ENCODE peak calls at places on chromosome 16, in four cellular contexts. One of them, this sample, is unnamed.

GRCh38 chr16:19304670-19305240 is 19.2 kb downstream of the CLEC19A start:
- DNase-seq in cardiac muscle cell: no peak
- DNase-seq in cardiac fibroblast: no peak
- DNase-seq in kidney epithelial cell: no peak
- DNase-seq in this sample: no peak

GRCh38 chr16:70570967-70571570 is 47.5 kb downstream of the SF3B3 start:
- DNase-seq in cardiac muscle cell: no peak
- DNase-seq in cardiac fibroblast: no peak
- DNase-seq in kidney epithelial cell: no peak
- DNase-seq in this sample: no peak

GRCh38 chr16:71628810-71629209 is 2.8 kb downstream of the MARVELD3 start:
- DNase-seq in cardiac muscle cell: no peak
- DNase-seq in cardiac fibroblast: peak
- DNase-seq in kidney epithelial cell: no peak
- DNase-seq in this sample: peak

GRCh38 chr16:89827383-89828198 is 684 bp upstream of the SPIRE2 start:
- DNase-seq in cardiac muscle cell: peak
- DNase-seq in cardiac fibroblast: peak
- DNase-seq in kidney epithelial cell: no peak
- DNase-seq in this sample: peak

GRCh38 chr16:10088380-10088793 is 93.8 kb downstream of the GRIN2A start:
- DNase-seq in cardiac muscle cell: peak
- DNase-seq in cardiac fibroblast: no peak
- DNase-seq in kidney epithelial cell: no peak
- DNase-seq in this sample: no peak

GRCh38 chr16:54957403-54957802 is 26.7 kb downstream of the IRX5 start:
- DNase-seq in cardiac muscle cell: peak
- DNase-seq in cardiac fibroblast: peak
- DNase-seq in kidney epithelial cell: no peak
- DNase-seq in this sample: peak

GRCh38 chr16:89721644-89722391 is 481 bp downstream of the ZNF276 start:
- DNase-seq in cardiac muscle cell: peak
- DNase-seq in cardiac fibroblast: peak
- DNase-seq in kidney epithelial cell: no peak
- DNase-seq in this sample: peak

GRCh38 chr16:11408261-11408660 is 63.0 kb downstream of the RMI2 start:
- DNase-seq in cardiac muscle cell: no peak
- DNase-seq in cardiac fibroblast: no peak
- DNase-seq in kidney epithelial cell: no peak
- DNase-seq in this sample: no peak

GRCh38 chr16:69772560-69773254 is 10.6 kb downstream of the WWP2 start:
- DNase-seq in cardiac muscle cell: no peak
- DNase-seq in cardiac fibroblast: peak
- DNase-seq in kidney epithelial cell: no peak
- DNase-seq in this sample: no peak

GRCh38 chr16:12793120-12793889 is 10.4 kb downstream of the CPPED1 start:
- DNase-seq in cardiac muscle cell: no peak
- DNase-seq in cardiac fibroblast: no peak
- DNase-seq in kidney epithelial cell: no peak
- DNase-seq in this sample: no peak

GRCh38 chr16:3256146-3256875 is at the start of gene MEFV:
- DNase-seq in cardiac muscle cell: no peak
- DNase-seq in cardiac fibroblast: peak
- DNase-seq in kidney epithelial cell: no peak
- DNase-seq in this sample: no peak

GRCh38 chr16:67936876-67937605 is 391 bp upstream of the PSMB10 start:
- DNase-seq in cardiac muscle cell: no peak
- DNase-seq in cardiac fibroblast: no peak
- DNase-seq in kidney epithelial cell: no peak
- DNase-seq in this sample: peak

GRCh38 chr16:29775742-29776408 is 2.2 kb upstream of the ZG16 start:
- DNase-seq in cardiac muscle cell: no peak
- DNase-seq in cardiac fibroblast: peak
- DNase-seq in kidney epithelial cell: peak
- DNase-seq in this sample: no peak

GRCh38 chr16:57424599-57424998 is 20.0 kb downstream of the CCL17 start:
- DNase-seq in cardiac muscle cell: no peak
- DNase-seq in cardiac fibroblast: no peak
- DNase-seq in kidney epithelial cell: no peak
- DNase-seq in this sample: no peak

GRCh38 chr16:1642148-1642547 is 30.0 kb downstream of the CRAMP1 start:
- DNase-seq in cardiac muscle cell: no peak
- DNase-seq in cardiac fibroblast: no peak
- DNase-seq in kidney epithelial cell: no peak
- DNase-seq in this sample: no peak

GRCh38 chr16:59699786-59700185 is 965.7 kb upstream of the GOT2 start:
- DNase-seq in cardiac muscle cell: no peak
- DNase-seq in cardiac fibroblast: no peak
- DNase-seq in kidney epithelial cell: no peak
- DNase-seq in this sample: no peak

GRCh38 chr16:30335598-30336474 is 19.3 kb downstream of the CD2BP2 start:
- DNase-seq in cardiac muscle cell: no peak
- DNase-seq in cardiac fibroblast: peak
- DNase-seq in kidney epithelial cell: peak
- DNase-seq in this sample: no peak

GRCh38 chr16:1772362-1772907 is at the start of gene EME2:
- DNase-seq in cardiac muscle cell: no peak
- DNase-seq in cardiac fibroblast: no peak
- DNase-seq in kidney epithelial cell: no peak
- DNase-seq in this sample: no peak

GRCh38 chr16:58495861-58496331 is 4.0 kb upstream of the NDRG4 start:
- DNase-seq in cardiac muscle cell: no peak
- DNase-seq in cardiac fibroblast: no peak
- DNase-seq in kidney epithelial cell: no peak
- DNase-seq in this sample: no peak

GRCh38 chr16:57372372-57373116 is at the start of gene CX3CL1:
- DNase-seq in cardiac muscle cell: peak
- DNase-seq in cardiac fibroblast: peak
- DNase-seq in kidney epithelial cell: peak
- DNase-seq in this sample: peak

GRCh38 chr16:77920984-77921383 is 101.4 kb upstream of the CLEC3A start:
- DNase-seq in cardiac muscle cell: no peak
- DNase-seq in cardiac fibroblast: no peak
- DNase-seq in kidney epithelial cell: no peak
- DNase-seq in this sample: no peak

GRCh38 chr16:87437911-87438610 is 45.9 kb downstream of the MAP1LC3B start:
- DNase-seq in cardiac muscle cell: no peak
- DNase-seq in cardiac fibroblast: no peak
- DNase-seq in kidney epithelial cell: no peak
- DNase-seq in this sample: no peak
- TF ChIP-seq CTCF in cardiac muscle cell: no peak
- TF ChIP-seq CTCF in cardiac fibroblast: no peak
- TF ChIP-seq CTCF in kidney epithelial cell: no peak
- TF ChIP-seq CTCF in this sample: peak

GRCh38 chr16:27326738-27327585 is 13.2 kb downstream of the IL4R start:
- DNase-seq in cardiac muscle cell: peak
- DNase-seq in cardiac fibroblast: peak
- DNase-seq in kidney epithelial cell: peak
- DNase-seq in this sample: peak
- TF ChIP-seq CTCF in cardiac muscle cell: peak
- TF ChIP-seq CTCF in cardiac fibroblast: no peak
- TF ChIP-seq CTCF in kidney epithelial cell: peak
- TF ChIP-seq CTCF in this sample: no peak

DNA sequence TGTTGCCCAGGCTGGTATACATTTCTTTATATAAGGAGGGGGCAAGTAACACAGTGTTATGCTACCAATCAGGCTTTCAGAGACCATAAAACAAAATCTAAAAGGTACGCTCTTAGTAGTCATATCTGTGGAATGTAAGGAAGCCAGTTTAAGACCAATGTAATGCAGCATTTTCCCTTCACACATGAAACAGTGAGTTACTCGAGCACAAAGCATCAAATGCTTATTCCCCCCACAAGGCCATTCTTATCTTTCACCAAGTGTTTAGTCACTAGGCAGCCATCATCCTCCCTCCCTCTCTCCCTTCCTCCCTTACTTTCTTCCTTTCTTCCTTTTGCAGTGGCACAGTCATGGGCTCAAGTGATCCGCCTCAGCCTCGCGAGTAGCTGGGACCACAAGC is 12.8 kb downstream of the HMOX2 start:
- DNase-seq in cardiac muscle cell: no peak
- DNase-seq in cardiac fibroblast: peak
- DNase-seq in kidney epithelial cell: peak
- DNase-seq in this sample: no peak
- TF ChIP-seq CTCF in cardiac muscle cell: no peak
- TF ChIP-seq CTCF in cardiac fibroblast: no peak
- TF ChIP-seq CTCF in kidney epithelial cell: no peak
- TF ChIP-seq CTCF in this sample: no peak

GRCh38 chr16:74767749-74768148 is 6.9 kb downstream of the FA2H start:
- DNase-seq in cardiac muscle cell: no peak
- DNase-seq in cardiac fibroblast: no peak
- DNase-seq in kidney epithelial cell: no peak
- DNase-seq in this sample: no peak

GRCh38 chr16:74770826-74771526 is 3.6 kb downstream of the FA2H start:
- DNase-seq in cardiac muscle cell: no peak
- DNase-seq in cardiac fibroblast: no peak
- DNase-seq in kidney epithelial cell: no peak
- DNase-seq in this sample: no peak

GRCh38 chr16:74768239-74768638 is 6.4 kb downstream of the FA2H start:
- DNase-seq in cardiac muscle cell: no peak
- DNase-seq in cardiac fibroblast: no peak
- DNase-seq in kidney epithelial cell: no peak
- DNase-seq in this sample: no peak

GRCh38 chr16:74769791-74770190 is 4.8 kb downstream of the FA2H start:
- DNase-seq in cardiac muscle cell: no peak
- DNase-seq in cardiac fibroblast: no peak
- DNase-seq in kidney epithelial cell: no peak
- DNase-seq in this sample: no peak

GRCh38 chr16:74766729-74767128 is 7.9 kb downstream of the FA2H start:
- DNase-seq in cardiac muscle cell: no peak
- DNase-seq in cardiac fibroblast: no peak
- DNase-seq in kidney epithelial cell: no peak
- DNase-seq in this sample: no peak
- TF ChIP-seq CTCF in cardiac muscle cell: no peak
- TF ChIP-seq CTCF in cardiac fibroblast: no peak
- TF ChIP-seq CTCF in kidney epithelial cell: no peak
- TF ChIP-seq CTCF in this sample: peak

DNA sequence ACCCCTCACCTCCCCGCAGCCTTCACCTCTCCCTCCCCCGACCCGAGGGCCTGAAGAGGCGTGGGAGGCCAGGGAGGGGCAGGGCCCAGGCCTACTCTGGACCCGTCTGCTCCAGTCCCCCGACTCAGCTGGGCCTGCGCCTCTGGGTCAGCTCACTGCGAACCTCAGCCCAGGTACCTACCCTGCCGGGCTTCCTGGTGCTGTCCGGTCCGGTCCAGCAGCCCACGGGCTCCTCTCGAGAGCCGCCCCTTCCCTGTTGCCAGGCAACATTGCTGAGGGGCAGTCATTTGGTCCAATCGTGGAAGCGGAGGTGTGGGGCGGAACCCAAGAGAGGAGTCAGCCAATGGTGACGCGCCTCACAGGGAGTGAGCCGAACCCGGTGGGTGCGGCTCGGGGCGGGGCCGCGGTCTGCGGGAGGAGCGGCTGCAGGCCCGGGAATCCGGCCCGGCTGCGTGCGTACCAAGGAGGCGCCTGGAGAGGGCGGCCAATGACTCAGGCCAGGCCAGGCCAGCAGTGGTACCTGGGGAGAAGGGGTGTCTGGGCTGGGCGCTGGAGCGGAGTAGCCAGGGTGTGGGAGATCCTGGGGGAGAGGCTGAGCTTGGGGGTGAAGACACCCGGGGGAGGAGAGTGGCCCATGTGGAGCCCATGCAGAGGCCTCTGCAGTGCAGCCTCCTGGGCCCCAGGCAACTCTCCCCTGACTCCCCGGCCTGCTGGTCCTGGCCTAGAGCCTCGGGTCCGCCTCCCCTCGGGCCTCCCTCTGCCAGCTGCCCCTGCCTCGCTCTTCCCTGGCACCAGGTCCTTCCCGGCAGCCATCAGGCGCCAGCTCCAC is at the start of gene MEAK7:
- DNase-seq in cardiac muscle cell: peak
- DNase-seq in cardiac fibroblast: peak
- DNase-seq in kidney epithelial cell: peak
- DNase-seq in this sample: peak
- TF ChIP-seq CTCF in cardiac muscle cell: peak
- TF ChIP-seq CTCF in cardiac fibroblast: no peak
- TF ChIP-seq CTCF in kidney epithelial cell: no peak
- TF ChIP-seq CTCF in this sample: no peak

GRCh38 chr16:4612474-4612931 is 2.2 kb downstream of the UBALD1 start:
- DNase-seq in cardiac muscle cell: no peak
- DNase-seq in cardiac fibroblast: no peak
- DNase-seq in kidney epithelial cell: no peak
- DNase-seq in this sample: no peak
- TF ChIP-seq CTCF in cardiac muscle cell: peak
- TF ChIP-seq CTCF in cardiac fibroblast: no peak
- TF ChIP-seq CTCF in kidney epithelial cell: peak
- TF ChIP-seq CTCF in this sample: no peak

GRCh38 chr16:73176577-73177013 is 128.7 kb upstream of the ZFHX3 start:
- DNase-seq in cardiac muscle cell: peak
- DNase-seq in cardiac fibroblast: peak
- DNase-seq in kidney epithelial cell: peak
- DNase-seq in this sample: peak
- TF ChIP-seq CTCF in cardiac muscle cell: peak
- TF ChIP-seq CTCF in cardiac fibroblast: peak
- TF ChIP-seq CTCF in kidney epithelial cell: peak
- TF ChIP-seq CTCF in this sample: peak